ENCODE peak calls at places on chromosomes 13 and 19, in nine cellular contexts. One of them, this sample, is unnamed.

GRCh38 chr19:39168258-39169142 is 28.3 kb upstream of the NCCRP1 start:
- DNase-seq in AG09319: no peak
- DNase-seq in mesendoderm: no peak
- DNase-seq in stimulated activated CD4-positive, alpha-beta T cell treated with anti-CD3 and anti-CD28 coated beads, Interleukin-4, amount 100 ng/mL, for 24 hours: no peak
- DNase-seq in activated CD8-positive, alpha-beta memory T cell treated with anti-CD3 and anti-CD28 coated beads, Interleukin-2, amount 50 U/mL, for 4 hours: no peak
- DNase-seq in WERI-Rb-1: no peak
- DNase-seq in activated gamma-delta T cell treated with Interleukin-2 at 50 U/mL for 16 hours: no peak
- DNase-seq in head of caudate nucleus: no peak
- DNase-seq in fibroblast of villous mesenchyme: no peak
- DNase-seq in this sample: no peak

GRCh38 chr19:604355-604754 is 14.7 kb downstream of the HCN2 start:
- DNase-seq in stimulated activated CD4-positive, alpha-beta T cell treated with anti-CD3 and anti-CD28 coated beads, Interleukin-4, amount 100 ng/mL, for 24 hours: peak
- DNase-seq in activated CD8-positive, alpha-beta memory T cell treated with anti-CD3 and anti-CD28 coated beads, Interleukin-2, amount 50 U/mL, for 4 hours: no peak
- DNase-seq in activated gamma-delta T cell treated with Interleukin-2 at 50 U/mL for 16 hours: no peak
- DNase-seq in head of caudate nucleus: no peak
- DNase-seq in WERI-Rb-1: peak
- DNase-seq in fibroblast of villous mesenchyme: no peak
- DNase-seq in mesendoderm: peak
- DNase-seq in AG09319: no peak
- DNase-seq in this sample: peak

GRCh38 chr19:41321600-41322270 is 11.8 kb downstream of the CCDC97 start:
- DNase-seq in mesendoderm: peak
- DNase-seq in AG09319: peak
- DNase-seq in WERI-Rb-1: peak
- DNase-seq in activated gamma-delta T cell treated with Interleukin-2 at 50 U/mL for 16 hours: no peak
- DNase-seq in fibroblast of villous mesenchyme: peak
- DNase-seq in activated CD8-positive, alpha-beta memory T cell treated with anti-CD3 and anti-CD28 coated beads, Interleukin-2, amount 50 U/mL, for 4 hours: no peak
- DNase-seq in head of caudate nucleus: no peak
- DNase-seq in stimulated activated CD4-positive, alpha-beta T cell treated with anti-CD3 and anti-CD28 coated beads, Interleukin-4, amount 100 ng/mL, for 24 hours: no peak
- DNase-seq in this sample: peak

GRCh38 chr13:43676320-43676719 is 110.5 kb downstream of the ENOX1 start:
- DNase-seq in stimulated activated CD4-positive, alpha-beta T cell treated with anti-CD3 and anti-CD28 coated beads, Interleukin-4, amount 100 ng/mL, for 24 hours: no peak
- DNase-seq in mesendoderm: no peak
- DNase-seq in fibroblast of villous mesenchyme: no peak
- DNase-seq in WERI-Rb-1: no peak
- DNase-seq in AG09319: no peak
- DNase-seq in activated gamma-delta T cell treated with Interleukin-2 at 50 U/mL for 16 hours: no peak
- DNase-seq in activated CD8-positive, alpha-beta memory T cell treated with anti-CD3 and anti-CD28 coated beads, Interleukin-2, amount 50 U/mL, for 4 hours: no peak
- DNase-seq in head of caudate nucleus: no peak
- DNase-seq in this sample: no peak

GRCh38 chr19:13959962-13960862 is 7.9 kb downstream of the DCAF15 start:
- DNase-seq in fibroblast of villous mesenchyme: no peak
- DNase-seq in AG09319: no peak
- DNase-seq in head of caudate nucleus: no peak
- DNase-seq in stimulated activated CD4-positive, alpha-beta T cell treated with anti-CD3 and anti-CD28 coated beads, Interleukin-4, amount 100 ng/mL, for 24 hours: no peak
- DNase-seq in mesendoderm: peak
- DNase-seq in activated gamma-delta T cell treated with Interleukin-2 at 50 U/mL for 16 hours: no peak
- DNase-seq in WERI-Rb-1: peak
- DNase-seq in activated CD8-positive, alpha-beta memory T cell treated with anti-CD3 and anti-CD28 coated beads, Interleukin-2, amount 50 U/mL, for 4 hours: peak
- DNase-seq in this sample: no peak

GRCh38 chr19:47036233-47036651 is 12.2 kb downstream of the TMEM160 start:
- DNase-seq in fibroblast of villous mesenchyme: no peak
- DNase-seq in WERI-Rb-1: peak
- DNase-seq in stimulated activated CD4-positive, alpha-beta T cell treated with anti-CD3 and anti-CD28 coated beads, Interleukin-4, amount 100 ng/mL, for 24 hours: no peak
- DNase-seq in activated CD8-positive, alpha-beta memory T cell treated with anti-CD3 and anti-CD28 coated beads, Interleukin-2, amount 50 U/mL, for 4 hours: no peak
- DNase-seq in activated gamma-delta T cell treated with Interleukin-2 at 50 U/mL for 16 hours: no peak
- DNase-seq in head of caudate nucleus: no peak
- DNase-seq in mesendoderm: no peak
- DNase-seq in AG09319: no peak
- DNase-seq in this sample: no peak

GRCh38 chr13:79741006-79741405 is 260.1 kb downstream of the NDFIP2 start:
- DNase-seq in mesendoderm: peak
- DNase-seq in activated CD8-positive, alpha-beta memory T cell treated with anti-CD3 and anti-CD28 coated beads, Interleukin-2, amount 50 U/mL, for 4 hours: no peak
- DNase-seq in WERI-Rb-1: no peak
- DNase-seq in activated gamma-delta T cell treated with Interleukin-2 at 50 U/mL for 16 hours: no peak
- DNase-seq in stimulated activated CD4-positive, alpha-beta T cell treated with anti-CD3 and anti-CD28 coated beads, Interleukin-4, amount 100 ng/mL, for 24 hours: no peak
- DNase-seq in AG09319: no peak
- DNase-seq in head of caudate nucleus: no peak
- DNase-seq in fibroblast of villous mesenchyme: peak
- DNase-seq in this sample: peak

GRCh38 chr19:17318966-17319365 is 9.6 kb downstream of the DDA1 start:
- DNase-seq in stimulated activated CD4-positive, alpha-beta T cell treated with anti-CD3 and anti-CD28 coated beads, Interleukin-4, amount 100 ng/mL, for 24 hours: no peak
- DNase-seq in fibroblast of villous mesenchyme: no peak
- DNase-seq in AG09319: no peak
- DNase-seq in WERI-Rb-1: no peak
- DNase-seq in head of caudate nucleus: no peak
- DNase-seq in activated CD8-positive, alpha-beta memory T cell treated with anti-CD3 and anti-CD28 coated beads, Interleukin-2, amount 50 U/mL, for 4 hours: no peak
- DNase-seq in activated gamma-delta T cell treated with Interleukin-2 at 50 U/mL for 16 hours: no peak
- DNase-seq in mesendoderm: no peak
- DNase-seq in this sample: no peak

GRCh38 chr19:40716031-40716654 is 543 bp downstream of the COQ8B start:
- DNase-seq in activated gamma-delta T cell treated with Interleukin-2 at 50 U/mL for 16 hours: peak
- DNase-seq in fibroblast of villous mesenchyme: no peak
- DNase-seq in stimulated activated CD4-positive, alpha-beta T cell treated with anti-CD3 and anti-CD28 coated beads, Interleukin-4, amount 100 ng/mL, for 24 hours: peak
- DNase-seq in head of caudate nucleus: no peak
- DNase-seq in AG09319: no peak
- DNase-seq in WERI-Rb-1: no peak
- DNase-seq in activated CD8-positive, alpha-beta memory T cell treated with anti-CD3 and anti-CD28 coated beads, Interleukin-2, amount 50 U/mL, for 4 hours: peak
- DNase-seq in mesendoderm: no peak
- DNase-seq in this sample: no peak

GRCh38 chr13:79547821-79548220 is 66.9 kb downstream of the NDFIP2 start:
- DNase-seq in head of caudate nucleus: no peak
- DNase-seq in WERI-Rb-1: no peak
- DNase-seq in AG09319: no peak
- DNase-seq in activated CD8-positive, alpha-beta memory T cell treated with anti-CD3 and anti-CD28 coated beads, Interleukin-2, amount 50 U/mL, for 4 hours: no peak
- DNase-seq in stimulated activated CD4-positive, alpha-beta T cell treated with anti-CD3 and anti-CD28 coated beads, Interleukin-4, amount 100 ng/mL, for 24 hours: no peak
- DNase-seq in mesendoderm: no peak
- DNase-seq in activated gamma-delta T cell treated with Interleukin-2 at 50 U/mL for 16 hours: no peak
- DNase-seq in fibroblast of villous mesenchyme: no peak
- DNase-seq in this sample: no peak

GRCh38 chr13:93686399-93686798 is 459.8 kb downstream of the GPC6 start:
- DNase-seq in WERI-Rb-1: no peak
- DNase-seq in activated gamma-delta T cell treated with Interleukin-2 at 50 U/mL for 16 hours: no peak
- DNase-seq in head of caudate nucleus: no peak
- DNase-seq in AG09319: no peak
- DNase-seq in mesendoderm: no peak
- DNase-seq in stimulated activated CD4-positive, alpha-beta T cell treated with anti-CD3 and anti-CD28 coated beads, Interleukin-4, amount 100 ng/mL, for 24 hours: no peak
- DNase-seq in fibroblast of villous mesenchyme: no peak
- DNase-seq in activated CD8-positive, alpha-beta memory T cell treated with anti-CD3 and anti-CD28 coated beads, Interleukin-2, amount 50 U/mL, for 4 hours: no peak
- DNase-seq in this sample: no peak

GRCh38 chr13:71634605-71635443 is 232.2 kb downstream of the DACH1 start:
- DNase-seq in fibroblast of villous mesenchyme: peak
- DNase-seq in stimulated activated CD4-positive, alpha-beta T cell treated with anti-CD3 and anti-CD28 coated beads, Interleukin-4, amount 100 ng/mL, for 24 hours: no peak
- DNase-seq in AG09319: no peak
- DNase-seq in activated CD8-positive, alpha-beta memory T cell treated with anti-CD3 and anti-CD28 coated beads, Interleukin-2, amount 50 U/mL, for 4 hours: no peak
- DNase-seq in head of caudate nucleus: no peak
- DNase-seq in mesendoderm: no peak
- DNase-seq in WERI-Rb-1: no peak
- DNase-seq in activated gamma-delta T cell treated with Interleukin-2 at 50 U/mL for 16 hours: no peak
- DNase-seq in this sample: no peak

GRCh38 chr13:112931028-112931934 is 37.7 kb upstream of the MCF2L start:
- DNase-seq in activated CD8-positive, alpha-beta memory T cell treated with anti-CD3 and anti-CD28 coated beads, Interleukin-2, amount 50 U/mL, for 4 hours: no peak
- DNase-seq in stimulated activated CD4-positive, alpha-beta T cell treated with anti-CD3 and anti-CD28 coated beads, Interleukin-4, amount 100 ng/mL, for 24 hours: no peak
- DNase-seq in fibroblast of villous mesenchyme: peak
- DNase-seq in AG09319: peak
- DNase-seq in WERI-Rb-1: peak
- DNase-seq in head of caudate nucleus: peak
- DNase-seq in activated gamma-delta T cell treated with Interleukin-2 at 50 U/mL for 16 hours: no peak
- DNase-seq in mesendoderm: peak
- DNase-seq in this sample: no peak

GRCh38 chr13:113860579-113861432 is 3.1 kb downstream of the GAS6 start:
- DNase-seq in fibroblast of villous mesenchyme: peak
- DNase-seq in mesendoderm: peak
- DNase-seq in stimulated activated CD4-positive, alpha-beta T cell treated with anti-CD3 and anti-CD28 coated beads, Interleukin-4, amount 100 ng/mL, for 24 hours: no peak
- DNase-seq in activated gamma-delta T cell treated with Interleukin-2 at 50 U/mL for 16 hours: no peak
- DNase-seq in head of caudate nucleus: peak
- DNase-seq in WERI-Rb-1: peak
- DNase-seq in AG09319: no peak
- DNase-seq in activated CD8-positive, alpha-beta memory T cell treated with anti-CD3 and anti-CD28 coated beads, Interleukin-2, amount 50 U/mL, for 4 hours: peak
- DNase-seq in this sample: peak

GRCh38 chr13:71018544-71018943 is 848.5 kb downstream of the DACH1 start:
- DNase-seq in WERI-Rb-1: no peak
- DNase-seq in fibroblast of villous mesenchyme: no peak
- DNase-seq in stimulated activated CD4-positive, alpha-beta T cell treated with anti-CD3 and anti-CD28 coated beads, Interleukin-4, amount 100 ng/mL, for 24 hours: no peak
- DNase-seq in activated CD8-positive, alpha-beta memory T cell treated with anti-CD3 and anti-CD28 coated beads, Interleukin-2, amount 50 U/mL, for 4 hours: no peak
- DNase-seq in activated gamma-delta T cell treated with Interleukin-2 at 50 U/mL for 16 hours: no peak
- DNase-seq in head of caudate nucleus: no peak
- DNase-seq in AG09319: no peak
- DNase-seq in mesendoderm: no peak
- DNase-seq in this sample: no peak

GRCh38 chr19:2289714-2290435 is 7.9 kb upstream of the PEAK3 start:
- DNase-seq in activated CD8-positive, alpha-beta memory T cell treated with anti-CD3 and anti-CD28 coated beads, Interleukin-2, amount 50 U/mL, for 4 hours: no peak
- DNase-seq in WERI-Rb-1: no peak
- DNase-seq in AG09319: no peak
- DNase-seq in fibroblast of villous mesenchyme: no peak
- DNase-seq in mesendoderm: no peak
- DNase-seq in activated gamma-delta T cell treated with Interleukin-2 at 50 U/mL for 16 hours: peak
- DNase-seq in head of caudate nucleus: no peak
- DNase-seq in stimulated activated CD4-positive, alpha-beta T cell treated with anti-CD3 and anti-CD28 coated beads, Interleukin-4, amount 100 ng/mL, for 24 hours: peak
- DNase-seq in this sample: no peak

GRCh38 chr13:50277127-50277526 is 261.9 kb downstream of the KCNRG start:
- DNase-seq in fibroblast of villous mesenchyme: no peak
- DNase-seq in head of caudate nucleus: no peak
- DNase-seq in stimulated activated CD4-positive, alpha-beta T cell treated with anti-CD3 and anti-CD28 coated beads, Interleukin-4, amount 100 ng/mL, for 24 hours: no peak
- DNase-seq in activated gamma-delta T cell treated with Interleukin-2 at 50 U/mL for 16 hours: no peak
- DNase-seq in AG09319: no peak
- DNase-seq in activated CD8-positive, alpha-beta memory T cell treated with anti-CD3 and anti-CD28 coated beads, Interleukin-2, amount 50 U/mL, for 4 hours: no peak
- DNase-seq in WERI-Rb-1: no peak
- DNase-seq in mesendoderm: no peak
- DNase-seq in this sample: no peak

GRCh38 chr13:101449971-101450748 is 2.3 kb upstream of the ITGBL1 start:
- DNase-seq in WERI-Rb-1: no peak
- DNase-seq in head of caudate nucleus: no peak
- DNase-seq in mesendoderm: no peak
- DNase-seq in stimulated activated CD4-positive, alpha-beta T cell treated with anti-CD3 and anti-CD28 coated beads, Interleukin-4, amount 100 ng/mL, for 24 hours: no peak
- DNase-seq in fibroblast of villous mesenchyme: peak
- DNase-seq in activated CD8-positive, alpha-beta memory T cell treated with anti-CD3 and anti-CD28 coated beads, Interleukin-2, amount 50 U/mL, for 4 hours: no peak
- DNase-seq in activated gamma-delta T cell treated with Interleukin-2 at 50 U/mL for 16 hours: no peak
- DNase-seq in AG09319: peak
- DNase-seq in this sample: no peak

GRCh38 chr13:99124046-99124400 is 76.6 kb upstream of the UBAC2 start:
- DNase-seq in fibroblast of villous mesenchyme: no peak
- DNase-seq in head of caudate nucleus: no peak
- DNase-seq in WERI-Rb-1: peak
- DNase-seq in stimulated activated CD4-positive, alpha-beta T cell treated with anti-CD3 and anti-CD28 coated beads, Interleukin-4, amount 100 ng/mL, for 24 hours: no peak
- DNase-seq in mesendoderm: no peak
- DNase-seq in activated CD8-positive, alpha-beta memory T cell treated with anti-CD3 and anti-CD28 coated beads, Interleukin-2, amount 50 U/mL, for 4 hours: no peak
- DNase-seq in activated gamma-delta T cell treated with Interleukin-2 at 50 U/mL for 16 hours: no peak
- DNase-seq in AG09319: no peak
- DNase-seq in this sample: no peak

GRCh38 chr19:5230730-5231555 is 109.7 kb downstream of the PTPRS start:
- DNase-seq in activated CD8-positive, alpha-beta memory T cell treated with anti-CD3 and anti-CD28 coated beads, Interleukin-2, amount 50 U/mL, for 4 hours: no peak
- DNase-seq in activated gamma-delta T cell treated with Interleukin-2 at 50 U/mL for 16 hours: no peak
- DNase-seq in mesendoderm: no peak
- DNase-seq in fibroblast of villous mesenchyme: no peak
- DNase-seq in AG09319: no peak
- DNase-seq in stimulated activated CD4-positive, alpha-beta T cell treated with anti-CD3 and anti-CD28 coated beads, Interleukin-4, amount 100 ng/mL, for 24 hours: no peak
- DNase-seq in head of caudate nucleus: no peak
- DNase-seq in WERI-Rb-1: no peak
- DNase-seq in this sample: no peak

GRCh38 chr19:45809643-45810159 is 5.4 kb downstream of the RSPH6A start:
- DNase-seq in fibroblast of villous mesenchyme: peak
- DNase-seq in WERI-Rb-1: no peak
- DNase-seq in activated gamma-delta T cell treated with Interleukin-2 at 50 U/mL for 16 hours: no peak
- DNase-seq in AG09319: peak
- DNase-seq in activated CD8-positive, alpha-beta memory T cell treated with anti-CD3 and anti-CD28 coated beads, Interleukin-2, amount 50 U/mL, for 4 hours: no peak
- DNase-seq in mesendoderm: peak
- DNase-seq in stimulated activated CD4-positive, alpha-beta T cell treated with anti-CD3 and anti-CD28 coated beads, Interleukin-4, amount 100 ng/mL, for 24 hours: no peak
- DNase-seq in head of caudate nucleus: no peak
- DNase-seq in this sample: no peak

GRCh38 chr19:38665219-38665931 is 17.9 kb downstream of the ACTN4 start:
- DNase-seq in WERI-Rb-1: no peak
- DNase-seq in fibroblast of villous mesenchyme: no peak
- DNase-seq in mesendoderm: no peak
- DNase-seq in head of caudate nucleus: no peak
- DNase-seq in activated gamma-delta T cell treated with Interleukin-2 at 50 U/mL for 16 hours: no peak
- DNase-seq in AG09319: no peak
- DNase-seq in activated CD8-positive, alpha-beta memory T cell treated with anti-CD3 and anti-CD28 coated beads, Interleukin-2, amount 50 U/mL, for 4 hours: no peak
- DNase-seq in stimulated activated CD4-positive, alpha-beta T cell treated with anti-CD3 and anti-CD28 coated beads, Interleukin-4, amount 100 ng/mL, for 24 hours: no peak
- DNase-seq in this sample: no peak

GRCh38 chr13:113168211-113168610 is 9.8 kb downstream of the PROZ start:
- DNase-seq in head of caudate nucleus: no peak
- DNase-seq in stimulated activated CD4-positive, alpha-beta T cell treated with anti-CD3 and anti-CD28 coated beads, Interleukin-4, amount 100 ng/mL, for 24 hours: no peak
- DNase-seq in WERI-Rb-1: no peak
- DNase-seq in activated gamma-delta T cell treated with Interleukin-2 at 50 U/mL for 16 hours: no peak
- DNase-seq in mesendoderm: no peak
- DNase-seq in activated CD8-positive, alpha-beta memory T cell treated with anti-CD3 and anti-CD28 coated beads, Interleukin-2, amount 50 U/mL, for 4 hours: no peak
- DNase-seq in AG09319: no peak
- DNase-seq in fibroblast of villous mesenchyme: no peak
- DNase-seq in this sample: no peak

GRCh38 chr13:98173431-98173921 is 3.6 kb downstream of the RNF113B start:
- DNase-seq in AG09319: peak
- DNase-seq in stimulated activated CD4-positive, alpha-beta T cell treated with anti-CD3 and anti-CD28 coated beads, Interleukin-4, amount 100 ng/mL, for 24 hours: no peak
- DNase-seq in activated gamma-delta T cell treated with Interleukin-2 at 50 U/mL for 16 hours: no peak
- DNase-seq in mesendoderm: peak
- DNase-seq in fibroblast of villous mesenchyme: peak
- DNase-seq in head of caudate nucleus: no peak
- DNase-seq in WERI-Rb-1: no peak
- DNase-seq in activated CD8-positive, alpha-beta memory T cell treated with anti-CD3 and anti-CD28 coated beads, Interleukin-2, amount 50 U/mL, for 4 hours: no peak
- DNase-seq in this sample: no peak

GRCh38 chr19:47232422-47233211 is 1.6 kb upstream of the BBC3 start:
- DNase-seq in head of caudate nucleus: no peak
- DNase-seq in AG09319: no peak
- DNase-seq in WERI-Rb-1: no peak
- DNase-seq in activated gamma-delta T cell treated with Interleukin-2 at 50 U/mL for 16 hours: no peak
- DNase-seq in activated CD8-positive, alpha-beta memory T cell treated with anti-CD3 and anti-CD28 coated beads, Interleukin-2, amount 50 U/mL, for 4 hours: no peak
- DNase-seq in fibroblast of villous mesenchyme: peak
- DNase-seq in stimulated activated CD4-positive, alpha-beta T cell treated with anti-CD3 and anti-CD28 coated beads, Interleukin-4, amount 100 ng/mL, for 24 hours: peak
- DNase-seq in mesendoderm: no peak
- DNase-seq in this sample: no peak

GRCh38 chr19:22523940-22524339 is 101.8 kb upstream of the ZNF98 start:
- DNase-seq in stimulated activated CD4-positive, alpha-beta T cell treated with anti-CD3 and anti-CD28 coated beads, Interleukin-4, amount 100 ng/mL, for 24 hours: no peak
- DNase-seq in activated CD8-positive, alpha-beta memory T cell treated with anti-CD3 and anti-CD28 coated beads, Interleukin-2, amount 50 U/mL, for 4 hours: no peak
- DNase-seq in mesendoderm: no peak
- DNase-seq in AG09319: no peak
- DNase-seq in fibroblast of villous mesenchyme: no peak
- DNase-seq in WERI-Rb-1: no peak
- DNase-seq in activated gamma-delta T cell treated with Interleukin-2 at 50 U/mL for 16 hours: no peak
- DNase-seq in head of caudate nucleus: no peak
- DNase-seq in this sample: no peak

GRCh38 chr13:46665630-46666482 is 112.9 kb downstream of the LRCH1 start:
- DNase-seq in mesendoderm: peak
- DNase-seq in fibroblast of villous mesenchyme: peak
- DNase-seq in activated gamma-delta T cell treated with Interleukin-2 at 50 U/mL for 16 hours: no peak
- DNase-seq in AG09319: no peak
- DNase-seq in stimulated activated CD4-positive, alpha-beta T cell treated with anti-CD3 and anti-CD28 coated beads, Interleukin-4, amount 100 ng/mL, for 24 hours: no peak
- DNase-seq in WERI-Rb-1: no peak
- DNase-seq in activated CD8-positive, alpha-beta memory T cell treated with anti-CD3 and anti-CD28 coated beads, Interleukin-2, amount 50 U/mL, for 4 hours: no peak
- DNase-seq in head of caudate nucleus: no peak
- DNase-seq in this sample: no peak

GRCh38 chr19:35750167-35750566 is 1.8 kb downstream of the LIN37 start:
- DNase-seq in WERI-Rb-1: no peak
- DNase-seq in activated gamma-delta T cell treated with Interleukin-2 at 50 U/mL for 16 hours: no peak
- DNase-seq in mesendoderm: no peak
- DNase-seq in stimulated activated CD4-positive, alpha-beta T cell treated with anti-CD3 and anti-CD28 coated beads, Interleukin-4, amount 100 ng/mL, for 24 hours: no peak
- DNase-seq in fibroblast of villous mesenchyme: no peak
- DNase-seq in activated CD8-positive, alpha-beta memory T cell treated with anti-CD3 and anti-CD28 coated beads, Interleukin-2, amount 50 U/mL, for 4 hours: no peak
- DNase-seq in AG09319: no peak
- DNase-seq in head of caudate nucleus: no peak
- DNase-seq in this sample: no peak

GRCh38 chr13:21541980-21542379 is 62.0 kb downstream of the MICU2 start:
- DNase-seq in activated gamma-delta T cell treated with Interleukin-2 at 50 U/mL for 16 hours: no peak
- DNase-seq in AG09319: no peak
- DNase-seq in head of caudate nucleus: no peak
- DNase-seq in WERI-Rb-1: no peak
- DNase-seq in mesendoderm: no peak
- DNase-seq in stimulated activated CD4-positive, alpha-beta T cell treated with anti-CD3 and anti-CD28 coated beads, Interleukin-4, amount 100 ng/mL, for 24 hours: no peak
- DNase-seq in activated CD8-positive, alpha-beta memory T cell treated with anti-CD3 and anti-CD28 coated beads, Interleukin-2, amount 50 U/mL, for 4 hours: no peak
- DNase-seq in fibroblast of villous mesenchyme: no peak
- DNase-seq in this sample: no peak

GRCh38 chr19:18340237-18340989 is at the start of gene PGPEP1:
- DNase-seq in activated gamma-delta T cell treated with Interleukin-2 at 50 U/mL for 16 hours: peak
- DNase-seq in mesendoderm: peak
- DNase-seq in WERI-Rb-1: peak
- DNase-seq in activated CD8-positive, alpha-beta memory T cell treated with anti-CD3 and anti-CD28 coated beads, Interleukin-2, amount 50 U/mL, for 4 hours: peak
- DNase-seq in stimulated activated CD4-positive, alpha-beta T cell treated with anti-CD3 and anti-CD28 coated beads, Interleukin-4, amount 100 ng/mL, for 24 hours: peak
- DNase-seq in head of caudate nucleus: peak
- DNase-seq in AG09319: no peak
- DNase-seq in fibroblast of villous mesenchyme: peak
- DNase-seq in this sample: peak

GRCh38 chr19:44592451-44592890 is 20.9 kb upstream of the IGSF23 start:
- DNase-seq in stimulated activated CD4-positive, alpha-beta T cell treated with anti-CD3 and anti-CD28 coated beads, Interleukin-4, amount 100 ng/mL, for 24 hours: no peak
- DNase-seq in WERI-Rb-1: no peak
- DNase-seq in fibroblast of villous mesenchyme: no peak
- DNase-seq in mesendoderm: peak
- DNase-seq in activated CD8-positive, alpha-beta memory T cell treated with anti-CD3 and anti-CD28 coated beads, Interleukin-2, amount 50 U/mL, for 4 hours: no peak
- DNase-seq in activated gamma-delta T cell treated with Interleukin-2 at 50 U/mL for 16 hours: no peak
- DNase-seq in head of caudate nucleus: no peak
- DNase-seq in AG09319: no peak
- DNase-seq in this sample: no peak